ENCODE peak calls at places on chromosome 22, in seven cellular contexts. H, M, A, Y, S, J and L are unnamed samples.

GRCh38 chr22:35586771-35587170 is 30.4 kb downstream of the MB start:
- DNase-seq in H (no peak), M (no peak), A (no peak), Y (no peak), S (no peak), J (no peak), L (no peak)

GRCh38 chr22:49292909-49293308 is 534.8 kb downstream of the BRD1 start:
- DNase-seq in H (no peak), M (no peak), A (no peak), Y (no peak), S (peak; percentile 8), J (no peak), L (no peak)

GRCh38 chr22:35690001-35690400 is 27.7 kb upstream of the APOL5 start:
- DNase-seq in H (no peak), M (no peak), A (no peak), Y (no peak), S (no peak), J (no peak), L (no peak)

GRCh38 chr22:25048659-25049657 is 96.4 kb downstream of the KIAA1671 start:
- DNase-seq in H (peak; percentile 62), M (peak; percentile 66), A (no peak), Y (peak; percentile 62), S (peak; percentile 84), J (peak; percentile 84), L (peak; percentile 71)

GRCh38 chr22:50305658-50306566 is 1.5 kb downstream of the PLXNB2 start:
- DNase-seq in H (peak; percentile 80), M (peak; percentile 35), A (peak; percentile 36), Y (no peak), S (no peak), J (peak; percentile 77), L (no peak)

GRCh38 chr22:22815397-22816170 is 72.0 kb upstream of the IGLL5 start:
- DNase-seq in H (no peak), M (peak; percentile 62), A (no peak), Y (no peak), S (no peak), J (no peak), L (no peak)

GRCh38 chr22:36316419-36316818 is 63.5 kb downstream of the APOL1 start:
- DNase-seq in H (no peak), M (no peak), A (no peak), Y (no peak), S (no peak), J (no peak), L (no peak)

GRCh38 chr22:36027579-36027959 is 1.1 kb downstream of the RBFOX2 start:
- DNase-seq in H (no peak), M (no peak), A (no peak), Y (no peak), S (no peak), J (no peak), L (no peak)

GRCh38 chr22:23090079-23090835 is 19.9 kb downstream of the GNAZ start:
- DNase-seq in H (no peak), M (peak; percentile 62), A (no peak), Y (no peak), S (no peak), J (no peak), L (no peak)

GRCh38 chr22:25153961-25154685 is 45.5 kb upstream of the CRYBB3 start:
- DNase-seq in H (no peak), M (no peak), A (no peak), Y (peak; percentile 36), S (no peak), J (peak; percentile 57), L (no peak)

GRCh38 chr22:36770946-36771340 is 5.0 kb downstream of the IFT27 start:
- DNase-seq in H (no peak), M (no peak), A (no peak), Y (no peak), S (no peak), J (no peak), L (no peak)

GRCh38 chr22:29635734-29636357 is 32.4 kb downstream of the NF2 start:
- DNase-seq in H (no peak), M (peak; percentile 41), A (peak; percentile 23), Y (peak; percentile 32), S (no peak), J (peak; percentile 60), L (no peak)

GRCh38 chr22:31532060-31532459 is 35.7 kb downstream of the SFI1 start:
- DNase-seq in H (no peak), M (no peak), A (no peak), Y (no peak), S (no peak), J (no peak), L (no peak)

DNA sequence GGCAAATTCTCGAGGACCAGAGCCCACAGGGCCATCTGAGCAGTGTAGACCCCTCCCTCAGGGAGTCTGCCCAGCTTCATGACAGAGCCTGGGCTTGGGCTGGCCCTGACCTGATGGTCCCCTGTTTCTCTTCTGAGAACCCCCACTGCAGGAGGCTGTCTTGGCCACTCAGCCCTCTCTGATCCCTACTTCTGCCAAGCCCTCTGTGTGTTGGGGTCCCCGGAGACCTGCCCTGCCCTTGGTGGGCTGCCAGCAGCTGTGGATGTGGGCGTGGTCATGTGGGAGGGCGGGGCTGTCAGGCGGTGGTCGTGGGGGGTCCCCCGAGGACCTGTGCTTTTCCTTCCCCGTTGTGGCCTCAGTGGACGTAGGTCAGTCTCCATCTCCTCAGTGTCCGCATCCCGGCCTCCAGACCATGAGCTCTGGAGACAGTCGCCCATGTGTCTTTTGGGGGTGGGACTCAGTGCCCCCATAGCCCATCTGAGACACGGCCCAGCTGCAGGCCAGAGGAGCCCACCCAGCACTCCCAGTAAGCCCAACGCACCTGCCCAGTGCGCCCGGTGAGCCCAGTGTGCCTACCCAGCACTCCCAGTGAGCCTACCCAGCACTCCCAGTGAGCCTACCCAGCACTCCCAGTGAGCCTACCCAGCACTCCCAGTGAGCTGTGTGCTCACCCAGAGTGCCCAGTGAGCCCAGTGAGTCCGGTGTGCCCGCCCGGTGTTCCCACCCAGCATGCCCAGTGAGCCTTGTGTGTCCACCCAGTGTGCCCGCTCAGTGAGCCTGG is 409.2 kb downstream of the TBC1D22A start:
- DNase-seq in H (no peak), M (no peak), A (no peak), Y (no peak), S (no peak), J (no peak), L (no peak)
- TF ChIP-seq TAF1 in H (no peak), M (no peak), A (no peak), Y (no peak), S (no peak), J (no peak), L (no peak)

GRCh38 chr22:19853879-19854777 is 546 bp downstream of the GNB1L start:
- DNase-seq in H (no peak), M (peak; percentile 79), A (no peak), Y (no peak), S (peak; percentile 51), J (no peak), L (no peak)

GRCh38 chr22:19854778-19855503 is at the start of the genes GNB1L and RTL10:
- DNase-seq in H (peak; percentile 95), M (peak; percentile 100), A (peak; percentile 90), Y (peak; percentile 90), S (peak; percentile 94), J (peak; percentile 98), L (peak; percentile 96)

GRCh38 chr22:19853058-19853878 is 1.4 kb downstream of the GNB1L start:
- DNase-seq in H (no peak), M (peak; percentile 73), A (no peak), Y (no peak), S (no peak), J (no peak), L (no peak)

GRCh38 chr22:19857382-19857781 is 2.7 kb upstream of the GNB1L start:
- DNase-seq in H (no peak), M (no peak), A (no peak), Y (no peak), S (no peak), J (no peak), L (no peak)

DNA sequence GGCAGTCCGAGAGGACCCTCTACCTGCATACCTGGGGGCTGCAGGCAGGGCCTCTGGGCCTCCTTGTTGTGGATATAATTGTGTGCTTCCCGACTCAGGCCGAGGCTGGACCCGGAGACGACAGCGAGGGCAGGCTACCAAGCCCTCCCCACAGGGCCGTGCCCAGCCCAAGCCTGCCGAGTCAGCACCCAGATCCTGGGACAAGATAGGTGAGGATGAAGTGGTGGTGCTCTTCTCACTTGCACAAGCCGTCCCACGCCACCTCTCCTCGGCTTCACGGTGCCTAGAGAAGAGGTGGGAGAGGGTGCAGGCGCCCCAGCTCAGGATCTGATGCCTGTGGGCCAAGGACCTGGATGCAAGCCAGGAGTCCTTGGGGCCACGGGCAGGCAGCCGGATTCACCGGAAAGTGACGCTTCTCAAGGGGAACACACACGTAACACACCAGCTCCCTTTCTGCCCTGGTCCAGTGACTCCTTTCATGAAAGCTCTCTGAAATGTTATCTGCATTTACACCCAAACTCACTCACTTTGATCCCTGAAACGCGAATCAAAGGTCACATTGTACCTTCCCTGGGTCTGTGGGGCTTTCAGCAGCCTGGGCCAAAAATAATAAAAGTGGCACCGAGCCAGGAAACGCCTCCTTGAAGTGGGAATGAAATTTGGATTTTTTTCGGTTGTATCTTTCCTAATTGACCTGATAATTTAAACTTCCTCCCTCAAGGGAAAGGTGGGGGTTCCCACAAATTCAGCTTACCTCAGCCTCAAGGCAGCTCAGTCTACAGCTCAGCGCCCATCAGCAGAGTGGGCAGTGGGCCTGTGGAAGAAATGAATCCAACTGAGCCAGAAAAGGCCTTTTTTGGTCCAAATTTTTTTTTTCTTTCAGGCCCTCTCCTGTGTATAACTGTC is 1.1 kb upstream of the GNB1L start:
- DNase-seq in H (no peak), M (peak; percentile 94), A (peak; percentile 35), Y (peak; percentile 95), S (no peak), J (peak; percentile 75), L (no peak)
- TF ChIP-seq POLR2AphosphoS5 in H (peak; percentile 63), M (no peak), A (peak; percentile 61), Y (peak; percentile 75), S (no peak), J (no peak), L (peak; percentile 31)

GRCh38 chr22:17717708-17718107 is 56.6 kb downstream of the BID start:
- DNase-seq in H (no peak), M (no peak), A (no peak), Y (no peak), S (no peak), J (no peak), L (no peak)

GRCh38 chr22:17710023-17710422 is 64.2 kb downstream of the BID start:
- DNase-seq in H (no peak), M (no peak), A (no peak), Y (no peak), S (no peak), J (no peak), L (no peak)

GRCh38 chr22:17716529-17716928 is 57.7 kb downstream of the BID start:
- DNase-seq in H (no peak), M (no peak), A (no peak), Y (no peak), S (no peak), J (no peak), L (no peak)

GRCh38 chr22:17707526-17707925 is 66.7 kb downstream of the BID start:
- DNase-seq in H (no peak), M (no peak), A (no peak), Y (no peak), S (no peak), J (no peak), L (no peak)

GRCh38 chr22:17712441-17712840 is 61.8 kb downstream of the BID start:
- DNase-seq in H (no peak), M (peak; percentile 37), A (no peak), Y (no peak), S (no peak), J (no peak), L (no peak)
- TF ChIP-seq TAF1 in H (no peak), M (no peak), A (no peak), Y (no peak), S (no peak), J (no peak), L (no peak)

GRCh38 chr22:27994481-27995331 is 75.7 kb upstream of the PITPNB start:
- DNase-seq in H (no peak), M (no peak), A (no peak), Y (no peak), S (no peak), J (no peak), L (no peak)
- TF ChIP-seq POLR2AphosphoS5 in H (no peak), M (no peak), A (no peak), Y (no peak), S (no peak), J (no peak), L (no peak)